ENCODE peak calls at places on chromosomes 16 and 17, in five cellular contexts. R, I, F, U and N are unnamed samples.

GRCh38 chr17:68794636-68795503 is 160.3 kb downstream of the ABCA8 start:
- DNase-seq in I (no peak), R (no peak), F (no peak), U (no peak), N (no peak)

GRCh38 chr16:57042157-57043111 is 49.9 kb upstream of the CPNE2 start:
- DNase-seq in R (no peak), U (no peak), F (peak; percentile 73), I (no peak), N (no peak)

GRCh38 chr16:87549627-87550509 is 52.4 kb upstream of the JPH3 start:
- DNase-seq in I (no peak), R (no peak), U (no peak), F (no peak), N (no peak)

GRCh38 chr17:14289162-14289561 is 11.7 kb upstream of the HS3ST3B1 start:
- DNase-seq in R (no peak), I (no peak), F (no peak), U (no peak), N (no peak)

GRCh38 chr16:72783716-72784320 is 264.1 kb downstream of the ZFHX3 start:
- DNase-seq in F (no peak), U (no peak), I (no peak), R (no peak), N (no peak)

GRCh38 chr16:4508806-4509205 is 29.8 kb downstream of the CDIP1 start:
- DNase-seq in U (no peak), F (no peak), I (no peak), R (no peak), N (no peak)

GRCh38 chr17:59154721-59155438 is at the start of gene SKA2:
- DNase-seq in F (peak; percentile 93), U (peak; percentile 99), R (peak; percentile 98), I (peak; percentile 98), N (peak; percentile 94)

GRCh38 chr17:79933863-79934652 is 94.8 kb upstream of the CBX4 start:
- DNase-seq in R (no peak), F (no peak), I (no peak), U (no peak), N (no peak)

GRCh38 chr16:50354082-50354481 is 14.7 kb downstream of the BRD7 start:
- DNase-seq in I (no peak), F (no peak), U (no peak), R (no peak), N (no peak)

GRCh38 chr17:31919802-31920525 is 16.8 kb upstream of the SUZ12 start:
- DNase-seq in R (no peak), I (no peak), U (no peak), F (no peak), N (no peak)

GRCh38 chr17:43456661-43457361 is 27.0 kb upstream of the DHX8 start:
- DNase-seq in R (no peak), F (no peak), I (no peak), U (no peak), N (no peak)

GRCh38 chr17:28272166-28272565 is 46.8 kb upstream of the TMEM97 start:
- DNase-seq in U (no peak), R (no peak), I (no peak), F (no peak), N (no peak)

GRCh38 chr16:67482260-67482924 is 955 bp downstream of the AGRP start:
- DNase-seq in I (no peak), U (no peak), R (no peak), F (no peak), N (no peak)

GRCh38 chr17:59941131-59941530 is 23.4 kb downstream of the RNFT1 start:
- DNase-seq in I (no peak), R (no peak), F (no peak), U (no peak), N (no peak)

DNA sequence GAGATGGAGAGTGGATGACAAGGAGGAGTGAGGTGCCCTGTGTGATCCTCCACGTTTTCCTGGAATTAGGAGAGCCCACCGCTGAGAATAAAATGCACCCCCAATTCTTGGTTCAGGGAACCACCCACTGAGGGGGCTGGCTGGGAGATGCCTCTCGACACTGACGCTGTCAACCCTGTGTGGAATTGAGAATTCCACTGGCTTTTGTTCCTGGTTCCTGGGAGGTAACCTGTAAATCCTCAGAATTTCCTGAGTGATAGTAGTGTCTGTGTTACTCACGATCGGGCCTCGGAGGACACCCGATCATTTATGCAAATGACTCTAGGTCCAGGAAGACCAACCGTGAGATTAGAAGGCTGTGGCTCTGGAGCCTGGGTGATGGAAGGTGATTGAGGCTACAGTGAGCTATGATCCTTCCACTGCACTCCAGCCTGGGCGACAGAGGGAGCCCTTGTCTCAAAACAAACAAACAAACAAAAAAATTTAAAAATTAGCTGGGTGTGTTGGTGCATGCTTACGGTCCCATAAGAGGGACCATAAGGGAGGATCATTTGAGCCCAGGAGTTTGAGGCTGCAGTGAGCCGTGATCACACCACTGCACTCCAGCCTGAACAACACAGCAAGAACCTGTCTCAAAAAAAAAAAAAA is 11.7 kb upstream of the PRPSAP1 start:
- DNase-seq in R (no peak), I (no peak), U (no peak), F (no peak), N (no peak)
- TF ChIP-seq CTCF in R (peak; percentile 27), I (no peak), U (no peak), F (no peak), N (no peak)

DNA sequence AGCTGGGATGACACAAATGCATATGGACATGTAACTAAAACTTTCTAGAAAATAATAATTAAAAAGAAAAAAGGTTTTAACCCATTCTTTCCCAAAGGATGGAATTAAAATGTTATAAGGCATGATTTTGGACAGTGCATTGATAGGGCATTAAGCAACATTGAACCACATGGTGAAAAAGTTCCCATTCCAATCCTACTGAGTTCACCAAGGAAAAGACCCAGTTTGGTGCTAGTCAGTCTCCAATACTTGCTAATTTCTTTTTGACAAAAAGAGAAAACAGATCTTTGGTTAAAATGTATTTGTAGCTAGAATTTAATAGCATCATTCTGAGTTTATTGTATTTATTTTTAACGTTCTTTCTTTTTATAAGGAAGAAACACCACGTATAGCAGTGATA is 28.1 kb downstream of the EMP2 start:
- DNase-seq in U (no peak), R (no peak), F (no peak), I (no peak), N (no peak)
- TF ChIP-seq CTCF in U (no peak), R (no peak), F (no peak), I (no peak), N (no peak)

GRCh38 chr17:64036198-64036922 is 15.9 kb upstream of the ICAM2 start:
- DNase-seq in R (no peak), U (peak; percentile 75), I (no peak), F (no peak), N (no peak)
- TF ChIP-seq CTCF in R (no peak), U (no peak), I (no peak), F (no peak), N (no peak)

DNA sequence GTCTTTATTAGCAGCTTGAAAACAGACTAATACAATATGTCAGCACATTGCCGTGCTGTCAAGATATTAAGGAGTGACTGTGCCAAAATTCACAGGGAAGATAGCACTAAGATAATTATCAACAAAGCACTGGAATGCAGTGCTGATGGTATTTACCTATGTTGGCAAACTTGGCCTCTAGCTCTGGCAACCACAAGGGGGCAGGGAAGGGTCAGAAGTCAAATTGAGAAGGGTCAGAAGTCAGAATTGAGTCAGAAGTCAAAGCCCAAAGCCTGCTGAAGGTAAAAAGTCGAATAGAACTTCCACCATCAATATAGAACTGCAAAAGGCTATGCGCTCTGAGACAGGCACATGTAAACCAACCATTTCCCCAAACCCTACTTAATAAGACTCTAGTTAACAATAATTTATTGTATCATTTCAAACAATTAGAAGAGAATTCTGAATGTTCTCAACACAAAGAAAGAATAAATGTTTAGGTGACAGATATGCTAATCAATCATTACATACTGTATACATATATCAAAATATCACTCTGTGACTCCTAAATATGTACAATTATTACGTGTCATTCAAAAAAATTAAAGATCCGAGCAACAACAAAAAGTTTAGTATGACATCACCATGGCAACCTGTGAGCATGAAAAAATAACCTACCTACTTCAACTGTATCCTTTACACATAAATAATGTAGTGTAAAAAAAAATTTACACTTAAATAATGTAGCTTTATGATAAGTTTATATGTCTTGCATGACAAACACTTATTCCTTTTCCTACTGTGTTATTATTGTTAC is 916.1 kb downstream of the KCNJ2 start:
- DNase-seq in U (no peak), F (no peak), R (peak; percentile 24), I (no peak), N (peak; percentile 65)
- TF ChIP-seq CTCF in U (no peak), F (no peak), R (peak; percentile 66), I (no peak), N (peak; percentile 63)

DNA sequence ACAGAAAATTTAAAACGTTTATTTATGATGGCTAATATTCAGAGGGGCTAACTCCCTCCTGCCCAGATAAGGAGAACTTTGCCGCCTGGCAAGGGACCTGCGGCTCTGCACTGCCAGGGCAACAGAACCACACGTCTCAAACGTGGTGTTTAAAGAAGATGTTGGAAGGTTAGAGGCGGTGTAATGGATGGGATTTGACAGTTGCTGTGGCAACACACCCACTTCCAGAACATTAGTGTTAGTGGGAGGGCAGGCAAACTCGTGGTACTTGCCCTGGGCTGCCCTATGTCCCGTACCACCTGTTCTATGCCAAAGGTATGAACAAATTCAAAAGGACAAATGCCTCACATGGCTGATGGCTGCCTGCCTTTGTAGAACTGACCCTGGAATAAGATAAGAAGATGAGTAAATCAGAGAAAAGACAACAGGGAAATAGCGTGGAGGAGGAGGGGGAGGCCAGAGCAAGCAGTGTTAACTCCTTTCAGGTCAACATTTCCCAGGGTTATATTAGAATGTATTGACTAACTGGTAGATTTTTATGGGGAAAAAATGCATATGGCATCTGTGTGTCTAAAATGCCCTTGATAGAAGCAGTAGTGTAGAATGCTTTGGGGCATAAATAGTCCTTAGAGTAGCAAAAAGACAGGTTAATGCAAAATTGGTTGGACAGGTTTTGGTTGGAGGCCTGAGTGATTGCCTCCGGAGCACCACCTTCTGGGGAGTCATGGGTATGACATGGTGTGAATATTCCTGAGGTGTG is 30.8 kb downstream of the HLF start:
- DNase-seq in R (peak; percentile 52), I (peak; percentile 64), U (no peak), F (peak; percentile 50), N (peak; percentile 66)
- TF ChIP-seq CTCF in R (peak; percentile 79), I (peak; percentile 85), U (no peak), F (peak; percentile 88), N (peak; percentile 79)

GRCh38 chr17:62780951-62781350 is 27.2 kb downstream of the MARCHF10 start:
- DNase-seq in U (peak; percentile 72), F (no peak), R (no peak), I (no peak), N (no peak)

GRCh38 chr17:62781826-62782225 is 26.3 kb downstream of the MARCHF10 start:
- DNase-seq in F (no peak), I (no peak), R (no peak), U (no peak), N (no peak)

GRCh38 chr17:62781356-62781755 is 26.8 kb downstream of the MARCHF10 start:
- DNase-seq in F (no peak), R (no peak), U (peak; percentile 29), I (no peak), N (no peak)

GRCh38 chr17:62778990-62779681 is 29.0 kb downstream of the MARCHF10 start:
- DNase-seq in F (no peak), U (peak; percentile 85), R (no peak), I (peak; percentile 61), N (no peak)

DNA sequence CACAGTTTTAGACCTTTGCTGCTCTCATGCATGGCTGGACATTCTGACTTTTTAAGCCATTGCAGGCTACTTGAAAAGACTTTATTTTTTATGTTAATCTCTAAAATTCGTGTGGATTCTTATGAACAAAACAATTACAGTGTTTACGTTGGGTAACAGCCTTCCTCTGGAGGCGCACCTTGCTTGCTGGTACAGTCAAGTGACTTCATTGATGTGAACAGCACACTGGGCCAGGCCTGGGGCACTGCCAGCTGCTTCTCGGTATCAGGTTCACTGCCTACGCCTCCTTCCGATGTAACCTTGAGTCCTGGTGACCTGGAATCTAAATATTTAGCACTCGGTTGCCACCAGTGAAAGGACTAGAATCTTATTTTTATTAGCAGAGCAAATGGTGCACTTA is 27.8 kb downstream of the MARCHF10 start:
- DNase-seq in I (no peak), U (peak; percentile 87), F (no peak), R (no peak), N (no peak)
- TF ChIP-seq CTCF in I (no peak), U (no peak), F (no peak), R (no peak), N (no peak)